ENCODE peak calls at places on chromosomes 12 and 14, in ten cellular contexts. P is left ventricle myocardium inferior; A is SJSA1; C is GM23338; N is BE2C; Q is lung; M is thyroid gland; W is CD4-positive, CD25-positive, alpha-beta regulatory T cell; V is pancreas; K is HCT116. I is an unnamed sample. For H3K27me3 and H3K4me1, the result is how much of the 10 kb centered on the place peaks cover.

GRCh38 chr14:99270491-99271287 is 1.3 kb downstream of the BCL11B start:
- DNase-seq in C (peak), Q (no peak), P (no peak), M (peak), A (peak), W (peak), N (peak), V (no peak), K (no peak), I (peak)

GRCh38 chr12:101127521-101128219 is 82.4 kb downstream of the SLC5A8 start:
- DNase-seq in C (no peak), K (no peak), P (no peak), M (peak), W (no peak), Q (no peak), V (no peak), A (peak), N (no peak), I (no peak)

GRCh38 chr12:89278862-89279261 is 73.4 kb downstream of the DUSP6 start:
- DNase-seq in V (no peak), M (no peak), K (no peak), N (peak), C (no peak), A (no peak), P (no peak), W (no peak), Q (no peak), I (no peak)

GRCh38 chr12:92089559-92089958 is 56.1 kb downstream of the BTG1 start:
- DNase-seq in N (no peak), W (no peak), V (no peak), A (no peak), C (no peak), K (no peak), Q (no peak), P (no peak), M (no peak), I (no peak)

GRCh38 chr12:85630851-85631250 is 205.4 kb downstream of the RASSF9 start:
- DNase-seq in V (no peak), W (no peak), C (no peak), Q (no peak), M (no peak), P (no peak), A (no peak), N (no peak), K (no peak), I (no peak)

GRCh38 chr14:102507891-102508312 is 1.7 kb downstream of the ANKRD9 start:
- DNase-seq in K (no peak), W (no peak), N (no peak), M (no peak), V (no peak), C (peak), Q (no peak), A (no peak), P (no peak), I (no peak)

GRCh38 chr12:57765003-57765697 is 1.7 kb downstream of the CYP27B1 start:
- DNase-seq in V (peak), W (no peak), P (peak), Q (no peak), A (peak), M (peak), N (peak), C (peak), K (no peak), I (peak)

GRCh38 chr12:44816446-44817017 is 59.6 kb downstream of the NELL2 start:
- DNase-seq in W (no peak), N (no peak), V (no peak), A (no peak), P (no peak), Q (no peak), C (no peak), K (no peak), M (no peak), I (no peak)

GRCh38 chr14:77746064-77746463 is 14.9 kb downstream of the SNW1 start:
- DNase-seq in A (no peak), K (no peak), V (no peak), N (no peak), C (no peak), M (no peak), W (no peak), P (no peak), Q (no peak), I (no peak)

GRCh38 chr14:68871392-68871791 is 78.5 kb upstream of the ZFP36L1 start:
- DNase-seq in K (no peak), P (no peak), A (no peak), V (no peak), M (no peak), Q (no peak), W (no peak), C (no peak), N (no peak), I (no peak)

DNA sequence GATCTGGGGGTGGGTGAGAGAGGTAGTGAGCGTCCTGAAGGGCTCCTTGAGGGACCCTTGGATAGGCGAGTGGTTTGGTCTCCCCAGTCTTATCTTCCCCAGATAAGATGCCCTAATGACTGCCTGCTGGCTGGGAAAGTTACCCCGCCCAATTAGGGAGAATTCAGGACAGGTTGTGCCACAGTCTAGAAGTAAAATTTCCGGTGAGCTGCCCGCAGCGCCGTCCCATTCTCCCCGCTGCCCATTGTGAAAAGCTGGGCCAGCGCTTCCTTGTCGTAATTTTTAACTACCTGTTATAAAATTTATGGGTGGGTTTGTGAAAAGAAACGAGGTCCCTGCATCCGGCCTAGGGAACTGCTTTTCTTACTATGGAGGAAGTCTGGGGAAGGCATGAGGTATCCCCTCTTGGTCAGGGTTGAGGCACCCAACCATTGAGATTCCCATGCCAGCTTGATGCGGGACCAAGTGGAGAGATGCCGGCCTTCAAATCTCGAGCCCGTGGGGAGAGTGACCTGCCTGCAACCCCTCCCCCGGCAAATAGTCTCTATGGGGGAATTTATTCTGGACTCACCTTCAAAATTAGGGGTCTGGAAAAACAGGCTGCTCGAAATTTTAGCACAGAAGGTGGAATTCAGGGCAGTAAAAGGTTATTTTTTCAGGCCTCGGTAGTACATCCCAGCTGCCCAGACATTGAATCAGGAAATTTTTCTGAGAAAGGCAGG is 6.6 kb downstream of the HOXC8 start:
- DNase-seq in A (no peak), P (no peak), V (no peak), Q (no peak), C (no peak), W (no peak), M (no peak), K (no peak), N (no peak), I (no peak)
- H3K27me3 ChIP-seq in A (under half), P (half or more), V (under half), Q (under half), C (half or more), W (half or more), M (half or more), K (under half), N (under half), I (under half)

GRCh38 chr12:119319638-119320037 is 14.9 kb upstream of the CCDC60 start:
- DNase-seq in M (peak), N (peak), W (no peak), P (no peak), V (no peak), A (no peak), Q (no peak), C (no peak), K (no peak), I (no peak)
- H3K4me3 ChIP-seq in M (no peak), N (no peak), W (no peak), P (no peak), V (no peak), A (no peak), Q (no peak), C (no peak), K (no peak), I (no peak)

DNA sequence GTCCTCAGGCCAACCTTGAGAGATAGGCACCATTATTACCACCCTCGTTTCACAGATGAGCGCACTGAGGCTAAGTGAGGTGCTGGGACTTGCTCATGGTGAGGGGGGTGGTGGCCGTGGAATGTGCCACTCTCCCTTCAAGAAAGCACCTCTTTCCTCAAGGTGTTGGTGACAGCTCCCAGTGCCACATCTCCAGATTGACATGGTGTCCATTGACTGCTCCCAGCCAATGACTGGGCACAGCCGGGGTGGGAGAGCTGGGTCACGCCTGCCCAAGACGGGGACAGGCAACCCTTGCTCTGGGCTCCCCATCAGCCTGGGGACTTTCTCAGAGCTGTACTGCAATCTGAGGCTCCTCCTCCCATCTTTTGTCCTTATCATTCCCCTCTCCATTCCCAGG is 21.0 kb upstream of the MYL2 start:
- DNase-seq in M (no peak), W (no peak), C (no peak), A (no peak), Q (no peak), P (no peak), K (no peak), N (no peak), V (no peak), I (no peak)
- H3K4me1 ChIP-seq in M (under half), W (under half), C (under half), A (under half), Q (under half), P (under half), K (under half), N (under half), V (under half), I (under half)

GRCh38 chr14:59848671-59849070 is 21.9 kb downstream of the RTN1 start:
- DNase-seq in P (no peak), N (no peak), Q (no peak), V (no peak), A (no peak), K (no peak), M (no peak), W (no peak), C (no peak), I (no peak)

GRCh38 chr14:59849371-59850130 is 21.0 kb downstream of the RTN1 start:
- DNase-seq in K (no peak), A (no peak), V (no peak), Q (no peak), C (no peak), M (no peak), N (no peak), W (no peak), P (no peak), I (no peak)

GRCh38 chr14:59845245-59845644 is 25.3 kb downstream of the RTN1 start:
- DNase-seq in V (no peak), C (no peak), W (no peak), P (no peak), A (no peak), M (no peak), K (no peak), N (no peak), Q (no peak), I (no peak)

GRCh38 chr14:59846595-59846994 is 24.0 kb downstream of the RTN1 start:
- DNase-seq in C (no peak), K (no peak), M (no peak), W (no peak), N (no peak), P (no peak), A (no peak), Q (no peak), V (no peak), I (no peak)

DNA sequence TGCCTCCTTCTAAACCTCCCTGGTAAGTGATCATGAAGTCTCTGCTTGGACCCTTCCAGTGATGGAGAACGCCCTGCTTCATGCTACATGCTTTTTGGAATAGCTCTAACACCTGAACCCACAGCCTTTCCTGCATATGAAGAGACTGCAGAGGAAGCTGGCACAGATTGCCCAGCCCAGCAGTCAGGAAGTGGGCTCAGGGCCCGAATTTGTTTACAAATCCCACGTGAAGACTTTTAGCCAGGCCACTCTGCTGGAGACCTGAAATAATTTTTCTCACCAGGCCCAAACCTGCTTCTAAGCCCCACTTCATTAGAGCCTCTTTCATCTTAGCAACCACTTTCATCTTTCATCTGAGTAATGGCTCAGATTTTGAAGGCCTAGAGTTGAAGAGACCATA is 22.9 kb downstream of the RTN1 start:
- DNase-seq in N (no peak), C (no peak), K (no peak), P (no peak), V (no peak), Q (no peak), M (no peak), A (no peak), W (no peak), I (no peak)
- H3K27me3 ChIP-seq in N (under half), C (under half), K (under half), P (under half), V (under half), Q (under half), M (under half), A (under half), W (under half), I (under half)

GRCh38 chr14:71549421-71549820 is 382.8 kb upstream of the RGS6 start:
- DNase-seq in A (no peak), N (no peak), C (no peak), V (no peak), P (no peak), M (no peak), W (no peak), K (no peak), Q (no peak), I (no peak)
- H3K4me3 ChIP-seq in A (no peak), N (no peak), C (no peak), V (no peak), P (no peak), M (no peak), W (no peak), K (no peak), Q (no peak), I (no peak)

GRCh38 chr14:61565181-61565580 is 130.1 kb upstream of the HIF1A start:
- DNase-seq in M (no peak), K (no peak), W (no peak), A (no peak), N (no peak), Q (no peak), C (no peak), P (no peak), V (no peak), I (no peak)

GRCh38 chr14:61565836-61566536 is 129.3 kb upstream of the HIF1A start:
- DNase-seq in W (no peak), N (no peak), V (no peak), K (no peak), A (peak), C (no peak), P (no peak), M (no peak), Q (no peak), I (no peak)

GRCh38 chr14:61563162-61563511 is 132.2 kb upstream of the HIF1A start:
- DNase-seq in K (no peak), A (no peak), C (no peak), M (no peak), Q (no peak), N (no peak), P (no peak), V (peak), W (no peak), I (peak)

GRCh38 chr14:61563880-61564622 is 131.3 kb upstream of the HIF1A start:
- DNase-seq in W (no peak), Q (no peak), N (no peak), A (no peak), C (no peak), V (no peak), M (no peak), P (no peak), K (no peak), I (no peak)

GRCh38 chr14:61564623-61565091 is 130.7 kb upstream of the HIF1A start:
- DNase-seq in W (no peak), K (peak), M (no peak), N (no peak), C (peak), Q (no peak), P (no peak), A (peak), V (no peak), I (peak)
- H3K4me1 ChIP-seq in W (under half), K (half or more), M (half or more), N (under half), C (under half), Q (under half), P (half or more), A (half or more), V (half or more), I (half or more)

GRCh38 chr12:62190921-62191746 is 69.1 kb upstream of the USP15 start:
- DNase-seq in P (peak), C (peak), N (no peak), M (peak), Q (no peak), A (no peak), V (no peak), K (no peak), W (peak), I (no peak)

GRCh38 chr12:62194616-62195015 is 65.6 kb upstream of the USP15 start:
- DNase-seq in V (no peak), Q (no peak), P (no peak), N (no peak), M (no peak), A (no peak), W (no peak), C (no peak), K (no peak), I (no peak)

GRCh38 chr12:62194031-62194430 is 66.2 kb upstream of the USP15 start:
- DNase-seq in A (no peak), C (no peak), K (no peak), P (no peak), N (no peak), W (no peak), M (no peak), Q (no peak), V (no peak), I (no peak)

GRCh38 chr12:62191747-62192485 is 68.3 kb upstream of the USP15 start:
- DNase-seq in P (no peak), K (no peak), N (no peak), C (peak), V (peak), M (peak), A (peak), Q (no peak), W (no peak), I (no peak)

DNA sequence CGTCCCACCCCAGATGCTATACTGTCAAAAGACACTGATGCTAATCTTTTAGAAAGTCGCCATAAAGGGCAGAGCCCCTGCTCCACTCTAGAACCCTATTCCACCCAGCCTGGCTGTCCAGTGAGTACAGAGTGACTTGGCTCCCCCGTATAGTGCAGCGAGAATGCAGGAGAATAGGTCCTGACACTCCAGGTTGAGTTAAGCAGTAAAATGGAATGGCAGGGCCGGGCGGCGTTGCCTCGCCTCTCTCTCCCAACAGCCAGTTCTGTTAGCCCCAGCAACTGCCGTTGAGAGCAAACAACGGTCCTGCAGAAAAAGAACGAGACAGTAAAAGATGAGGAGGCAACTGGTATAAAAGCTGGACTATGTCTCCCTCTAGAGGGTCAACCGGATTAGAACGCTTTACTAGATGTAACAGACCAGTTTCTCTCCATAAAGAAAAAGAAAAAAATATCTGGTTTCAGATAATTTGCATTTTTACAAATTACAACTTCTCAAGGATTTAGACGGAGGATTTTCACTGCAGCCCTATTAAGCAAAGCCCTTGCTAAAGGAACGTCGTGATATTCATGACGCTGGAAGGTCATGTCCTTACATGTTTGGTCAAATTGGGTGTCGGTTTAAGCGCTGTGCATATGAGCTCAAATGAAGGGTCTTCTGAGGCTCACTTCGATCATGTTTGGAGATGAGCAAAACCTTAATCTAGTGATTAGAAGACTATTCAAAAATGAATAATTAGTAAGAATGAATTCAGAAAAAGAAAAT is 67.5 kb upstream of the USP15 start:
- DNase-seq in C (peak), K (peak), W (peak), M (peak), P (peak), N (peak), V (no peak), Q (peak), A (peak), I (peak)
- H3K27me3 ChIP-seq in C (under half), K (under half), W (under half), M (under half), P (half or more), N (under half), V (under half), Q (under half), A (under half), I (under half)

DNA sequence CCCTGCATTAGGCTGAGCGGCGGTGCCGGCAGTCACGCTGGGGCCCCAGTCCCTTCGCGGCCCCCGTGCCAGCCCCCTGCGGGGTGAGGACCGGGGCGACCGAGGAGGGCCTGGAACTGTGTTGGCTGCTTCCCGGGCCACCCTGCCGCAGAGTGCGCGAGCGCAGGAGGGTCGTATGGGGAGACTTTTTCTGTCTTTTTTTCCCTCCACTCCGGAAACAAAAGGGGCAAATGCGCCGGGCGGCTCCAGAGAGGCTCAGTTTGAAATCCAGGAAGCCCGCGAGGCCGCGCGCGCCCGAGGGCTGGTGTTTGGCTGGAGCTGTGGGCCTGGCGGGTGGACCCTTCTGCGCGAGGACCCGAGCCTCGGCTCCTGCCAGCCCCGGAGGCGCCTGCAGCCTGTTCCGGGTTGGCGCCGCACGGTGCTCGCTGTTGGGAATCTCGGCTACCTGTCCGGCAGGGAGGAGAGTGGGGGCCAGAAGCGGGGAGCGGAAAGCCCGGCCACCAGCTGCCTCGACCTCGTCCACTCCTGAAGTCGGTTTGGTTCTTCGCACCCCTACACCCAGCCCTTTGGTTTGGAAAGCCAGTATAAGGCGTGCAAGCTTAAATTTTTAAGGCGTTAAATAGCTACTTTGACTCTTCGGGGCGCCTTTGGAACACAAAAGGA is 650 bp downstream of the PLEKHG3 start:
- DNase-seq in W (no peak), A (peak), P (no peak), C (no peak), N (peak), K (no peak), Q (no peak), V (peak), M (peak), I (peak)
- H3K4me3 ChIP-seq in W (peak), A (peak), P (peak), C (peak), N (peak), K (peak), Q (peak), V (peak), M (peak), I (peak)

DNA sequence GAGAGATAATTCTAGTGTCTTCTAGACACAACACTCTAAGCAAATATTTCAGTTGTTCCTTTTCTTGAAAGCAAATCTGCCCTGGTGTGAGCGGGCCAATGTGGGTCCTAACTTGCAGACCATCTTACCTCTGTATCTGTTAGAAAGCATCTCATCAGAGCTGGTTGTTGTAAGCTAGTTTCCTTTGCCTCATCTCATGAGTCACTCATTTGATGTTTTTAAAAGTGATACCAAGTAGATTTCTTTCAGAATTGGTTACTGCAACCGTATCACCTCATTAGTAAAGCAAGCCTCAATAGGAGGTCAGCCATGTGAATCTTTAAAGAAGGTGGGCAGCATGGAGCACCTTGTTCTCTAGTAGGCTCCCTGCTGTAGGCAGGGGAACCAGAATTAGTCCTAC is 78.6 kb downstream of the DAAM1 start:
- DNase-seq in M (no peak), A (no peak), W (no peak), C (no peak), Q (no peak), K (no peak), V (no peak), N (no peak), P (no peak), I (no peak)
- H3K4me1 ChIP-seq in M (under half), A (under half), W (under half), C (under half), Q (under half), K (under half), V (under half), N (under half), P (half or more), I (under half)